ENCODE peak calls at places on chromosomes 1 and 21, in four cellular contexts. One of them, this sample, is unnamed.

GRCh38 chr1:25520446-25521061 is 22.9 kb upstream of the LDLRAP1 start:
- DNase-seq in neuronal stem cell: peak; percentile 43
- DNase-seq in hepatocyte: peak; percentile 80
- DNase-seq in Karpas-422: peak; percentile 91
- DNase-seq in this sample: peak; percentile 34

GRCh38 chr1:93567255-93567918 is 114.2 kb downstream of the BCAR3 start:
- DNase-seq in neuronal stem cell: no peak
- DNase-seq in hepatocyte: peak; percentile 90
- DNase-seq in Karpas-422: no peak
- DNase-seq in this sample: peak; percentile 77

GRCh38 chr1:59766463-59766862 is 48.3 kb upstream of the HOOK1 start:
- DNase-seq in hepatocyte: no peak
- DNase-seq in Karpas-422: no peak
- DNase-seq in neuronal stem cell: no peak
- DNase-seq in this sample: no peak

GRCh38 chr21:46307625-46308024 is 16.0 kb downstream of the C21orf58 start:
- DNase-seq in hepatocyte: no peak
- DNase-seq in Karpas-422: no peak
- DNase-seq in neuronal stem cell: no peak
- DNase-seq in this sample: peak; percentile 73

GRCh38 chr1:151165281-151165737 is 393 bp downstream of the LYSMD1 start:
- DNase-seq in neuronal stem cell: peak; percentile 66
- DNase-seq in Karpas-422: no peak
- DNase-seq in hepatocyte: peak; percentile 62
- DNase-seq in this sample: peak; percentile 20

GRCh38 chr1:200867018-200867811 is 5.6 kb upstream of the GPR25 start:
- DNase-seq in Karpas-422: no peak
- DNase-seq in neuronal stem cell: no peak
- DNase-seq in hepatocyte: no peak
- DNase-seq in this sample: no peak

GRCh38 chr1:230824571-230825060 is 43.7 kb downstream of the C1orf198 start:
- DNase-seq in hepatocyte: no peak
- DNase-seq in Karpas-422: no peak
- DNase-seq in neuronal stem cell: no peak
- DNase-seq in this sample: no peak

GRCh38 chr1:109490029-109490933 is 3.6 kb upstream of the CYB561D1 start:
- DNase-seq in neuronal stem cell: no peak
- DNase-seq in hepatocyte: peak; percentile 78
- DNase-seq in Karpas-422: peak; percentile 89
- DNase-seq in this sample: peak; percentile 44

GRCh38 chr1:232457607-232458006 is 172.3 kb downstream of the SIPA1L2 start:
- DNase-seq in hepatocyte: no peak
- DNase-seq in Karpas-422: no peak
- DNase-seq in neuronal stem cell: no peak
- DNase-seq in this sample: no peak

GRCh38 chr1:26705788-26706237 is 10.0 kb downstream of the ARID1A start:
- DNase-seq in neuronal stem cell: no peak
- DNase-seq in hepatocyte: no peak
- DNase-seq in Karpas-422: peak; percentile 66
- DNase-seq in this sample: no peak

GRCh38 chr1:2791027-2791760 is 10.3 kb downstream of the TTC34 start:
- DNase-seq in hepatocyte: no peak
- DNase-seq in Karpas-422: no peak
- DNase-seq in neuronal stem cell: no peak
- DNase-seq in this sample: no peak

GRCh38 chr1:38929054-38929453 is 12.6 kb downstream of the RHBDL2 start:
- DNase-seq in neuronal stem cell: no peak
- DNase-seq in Karpas-422: no peak
- DNase-seq in hepatocyte: no peak
- DNase-seq in this sample: no peak

GRCh38 chr1:245997471-245998258 is 509.4 kb downstream of the SMYD3 start:
- DNase-seq in hepatocyte: no peak
- DNase-seq in neuronal stem cell: no peak
- DNase-seq in Karpas-422: no peak
- DNase-seq in this sample: peak; percentile 67

GRCh38 chr21:39452207-39452964 is 616 bp downstream of the SH3BGR start:
- DNase-seq in hepatocyte: no peak
- DNase-seq in Karpas-422: no peak
- DNase-seq in neuronal stem cell: no peak
- DNase-seq in this sample: peak; percentile 14

GRCh38 chr1:244027491-244027890 is 23.6 kb upstream of the ZBTB18 start:
- DNase-seq in neuronal stem cell: no peak
- DNase-seq in Karpas-422: no peak
- DNase-seq in hepatocyte: no peak
- DNase-seq in this sample: no peak

GRCh38 chr1:107414550-107414949 is 273.7 kb downstream of the NTNG1 start:
- DNase-seq in hepatocyte: no peak
- DNase-seq in Karpas-422: no peak
- DNase-seq in neuronal stem cell: no peak
- DNase-seq in this sample: no peak

GRCh38 chr1:18630511-18631495 is at the start of gene PAX7:
- DNase-seq in neuronal stem cell: no peak
- DNase-seq in Karpas-422: no peak
- DNase-seq in hepatocyte: no peak
- DNase-seq in this sample: no peak

GRCh38 chr1:53656062-53656915 is 82.7 kb downstream of the GLIS1 start:
- DNase-seq in neuronal stem cell: no peak
- DNase-seq in hepatocyte: no peak
- DNase-seq in Karpas-422: no peak
- DNase-seq in this sample: peak; percentile 17

GRCh38 chr21:42860345-42860744 is 19.0 kb downstream of the WDR4 start:
- DNase-seq in neuronal stem cell: no peak
- DNase-seq in hepatocyte: no peak
- DNase-seq in Karpas-422: no peak
- DNase-seq in this sample: no peak

GRCh38 chr1:160205974-160206369 is 788 bp downstream of the PEA15 start:
- DNase-seq in neuronal stem cell: no peak
- DNase-seq in Karpas-422: peak; percentile 78
- DNase-seq in hepatocyte: peak; percentile 63
- DNase-seq in this sample: peak; percentile 68

GRCh38 chr21:29025328-29025713 is 853 bp downstream of the USP16 start:
- DNase-seq in neuronal stem cell: no peak
- DNase-seq in Karpas-422: peak; percentile 43
- DNase-seq in hepatocyte: peak; percentile 52
- DNase-seq in this sample: peak; percentile 35

GRCh38 chr21:29056005-29056404 is 17.4 kb downstream of the CCT8 start:
- DNase-seq in neuronal stem cell: no peak
- DNase-seq in hepatocyte: no peak
- DNase-seq in Karpas-422: no peak
- DNase-seq in this sample: no peak

GRCh38 chr1:162728597-162728996 is 61.9 kb upstream of the HSD17B7 start:
- DNase-seq in hepatocyte: no peak
- DNase-seq in Karpas-422: no peak
- DNase-seq in neuronal stem cell: no peak
- DNase-seq in this sample: no peak

GRCh38 chr1:20411196-20411980 is 74.6 kb downstream of the CAMK2N1 start:
- DNase-seq in Karpas-422: no peak
- DNase-seq in hepatocyte: peak; percentile 32
- DNase-seq in neuronal stem cell: no peak
- DNase-seq in this sample: peak; percentile 91

GRCh38 chr1:1926886-1927660 is 8.0 kb upstream of the TMEM52 start:
- DNase-seq in Karpas-422: no peak
- DNase-seq in neuronal stem cell: no peak
- DNase-seq in hepatocyte: peak; percentile 1
- DNase-seq in this sample: no peak

DNA sequence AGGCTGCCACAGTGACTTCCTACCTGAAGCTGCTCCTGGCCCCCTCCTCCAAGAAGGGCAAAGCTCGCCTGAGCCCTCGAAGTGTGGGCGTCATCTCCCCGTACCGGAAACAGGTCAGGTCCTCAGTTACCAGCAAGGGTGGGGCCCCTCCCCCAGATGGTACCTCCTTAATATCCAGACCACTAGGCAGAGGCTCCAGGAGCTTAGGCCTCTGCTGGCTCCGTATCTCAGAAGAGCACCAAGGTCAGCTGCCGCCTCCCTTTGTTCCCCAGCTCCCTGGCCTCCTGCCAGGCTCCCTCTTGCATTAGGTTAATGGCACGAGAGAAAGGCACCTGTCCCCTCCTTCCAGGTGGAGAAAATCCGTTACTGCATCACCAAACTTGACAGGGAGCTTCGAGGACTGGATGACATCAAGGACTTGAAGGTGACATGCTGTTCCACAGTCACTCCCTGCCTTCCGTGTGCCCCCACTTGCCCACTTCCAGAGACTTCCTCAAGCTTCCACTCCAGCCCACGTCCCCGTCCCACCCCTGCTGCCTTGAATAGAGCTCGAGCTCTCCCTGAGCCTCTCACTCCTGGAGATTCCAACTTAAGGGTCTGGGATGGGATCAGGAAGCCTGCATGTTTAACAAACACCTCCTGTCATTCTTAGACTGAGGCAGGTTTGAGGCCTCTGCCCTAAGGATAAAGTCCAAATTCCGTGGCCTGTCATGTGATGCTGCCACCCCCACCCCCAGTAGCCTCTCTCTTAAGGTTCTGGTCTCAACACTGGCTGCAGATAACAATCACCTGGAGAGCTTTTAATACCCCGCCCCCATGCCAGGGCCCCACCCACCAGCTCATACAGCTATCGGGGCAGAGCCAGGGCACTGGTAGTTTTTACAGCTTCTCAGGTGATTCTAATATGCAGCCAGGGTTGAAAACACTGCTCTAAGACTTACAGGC is 8.3 kb downstream of the RHOC start:
- DNase-seq in hepatocyte: peak; percentile 92
- DNase-seq in neuronal stem cell: no peak
- DNase-seq in Karpas-422: no peak
- DNase-seq in this sample: no peak
- H2AFZ ChIP-seq in hepatocyte: no peak overlapping the region
- H2AFZ ChIP-seq in neuronal stem cell: no peak overlapping the region
- H2AFZ ChIP-seq in Karpas-422: no peak overlapping the region
- H2AFZ ChIP-seq in this sample: no peak overlapping the region

DNA sequence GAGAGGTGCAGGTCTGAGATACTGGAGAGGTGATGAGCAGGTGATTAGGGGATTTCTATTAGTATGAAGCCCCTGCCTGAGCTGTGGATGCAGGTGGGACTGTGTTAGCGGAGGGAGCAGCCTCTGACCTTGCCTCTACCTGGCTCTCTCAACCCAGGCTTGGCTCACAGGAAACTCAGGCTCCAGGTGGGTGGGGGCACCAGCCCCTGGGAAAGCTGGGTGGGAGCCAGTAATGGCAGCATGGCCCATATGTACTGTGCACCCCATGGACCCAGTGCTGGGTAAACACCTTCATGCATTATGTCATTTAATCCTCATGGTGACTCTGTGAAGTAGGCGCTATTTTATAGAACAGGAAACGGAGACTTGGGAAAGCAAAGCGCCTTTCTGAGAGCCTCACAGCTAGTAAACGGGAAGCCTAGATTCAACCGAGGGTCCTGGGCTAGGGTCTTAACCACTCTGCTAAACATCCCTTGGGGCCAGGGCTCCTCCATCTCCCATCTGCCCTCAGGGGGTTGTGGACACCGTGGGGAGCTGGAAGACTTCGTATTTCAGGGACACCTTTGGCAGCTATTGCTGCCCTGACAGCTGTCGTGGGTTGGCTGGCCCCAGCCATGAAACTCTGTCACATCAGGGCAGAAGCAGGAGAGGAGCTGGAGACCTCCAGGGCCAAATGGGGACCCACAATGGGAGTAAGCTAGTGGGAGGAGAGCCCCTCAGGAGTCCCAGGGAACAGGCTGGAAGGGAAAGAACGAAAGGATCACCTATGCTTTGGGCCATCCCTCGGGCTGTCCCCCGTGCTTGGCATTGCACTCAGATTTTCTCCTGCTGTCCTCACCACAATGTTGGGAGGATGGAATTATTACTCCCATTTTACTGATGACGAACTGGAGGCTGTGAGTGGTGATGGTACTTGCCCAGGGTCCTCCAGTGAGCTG is 59.6 kb upstream of the CSF3R start:
- DNase-seq in Karpas-422: no peak
- DNase-seq in hepatocyte: no peak
- DNase-seq in neuronal stem cell: no peak
- DNase-seq in this sample: no peak
- H2AFZ ChIP-seq in Karpas-422: no peak overlapping the region
- H2AFZ ChIP-seq in hepatocyte: no peak overlapping the region
- H2AFZ ChIP-seq in neuronal stem cell: peak overlapping the region; percentile 34
- H2AFZ ChIP-seq in this sample: no peak overlapping the region

DNA sequence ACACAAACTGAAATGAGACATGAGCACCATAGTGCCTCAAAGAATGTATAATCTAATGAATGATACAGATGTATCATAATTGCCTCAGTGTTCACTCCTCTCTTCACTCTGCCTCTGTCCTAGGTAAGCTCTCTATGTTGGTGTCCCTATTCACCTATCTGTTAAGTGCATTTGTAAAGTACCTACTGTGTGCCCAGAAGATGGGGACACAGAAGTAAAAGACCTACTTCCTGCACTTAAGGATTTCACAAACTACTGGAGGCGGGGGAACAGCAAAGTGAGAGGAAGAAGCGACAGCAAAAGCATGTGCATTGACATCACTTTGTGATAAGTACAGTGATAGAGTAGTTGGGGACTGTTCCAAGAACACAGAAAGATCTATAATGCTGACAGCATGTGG is 18.1 kb downstream of the RD3 start:
- DNase-seq in neuronal stem cell: no peak
- DNase-seq in hepatocyte: no peak
- DNase-seq in Karpas-422: no peak
- DNase-seq in this sample: no peak
- H2AFZ ChIP-seq in neuronal stem cell: no peak overlapping the region
- H2AFZ ChIP-seq in hepatocyte: no peak overlapping the region
- H2AFZ ChIP-seq in Karpas-422: no peak overlapping the region
- H2AFZ ChIP-seq in this sample: no peak overlapping the region

DNA sequence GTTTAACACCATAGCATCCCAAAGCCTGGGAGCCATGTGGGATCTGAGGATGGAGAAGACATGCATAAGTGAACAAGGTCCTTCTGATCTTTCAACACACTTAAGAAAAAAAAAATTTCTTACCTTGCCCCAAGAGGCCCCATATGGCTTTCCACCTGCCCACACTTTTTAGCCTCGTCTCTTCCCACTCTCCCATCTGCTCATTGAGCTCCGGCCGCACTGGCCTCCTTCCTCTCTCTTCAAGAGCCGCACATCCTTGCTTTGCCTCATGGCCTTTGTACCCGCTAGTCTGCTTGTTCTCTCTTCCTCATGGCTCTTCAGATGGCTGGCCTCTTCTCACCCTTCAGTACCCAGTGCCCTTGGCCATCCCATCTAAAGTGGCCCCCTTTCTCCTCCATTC is 70.2 kb upstream of the PDE4B start:
- DNase-seq in hepatocyte: no peak
- DNase-seq in neuronal stem cell: no peak
- DNase-seq in Karpas-422: no peak
- DNase-seq in this sample: no peak
- H2AFZ ChIP-seq in hepatocyte: no peak overlapping the region
- H2AFZ ChIP-seq in neuronal stem cell: no peak overlapping the region
- H2AFZ ChIP-seq in Karpas-422: no peak overlapping the region
- H2AFZ ChIP-seq in this sample: no peak overlapping the region

DNA sequence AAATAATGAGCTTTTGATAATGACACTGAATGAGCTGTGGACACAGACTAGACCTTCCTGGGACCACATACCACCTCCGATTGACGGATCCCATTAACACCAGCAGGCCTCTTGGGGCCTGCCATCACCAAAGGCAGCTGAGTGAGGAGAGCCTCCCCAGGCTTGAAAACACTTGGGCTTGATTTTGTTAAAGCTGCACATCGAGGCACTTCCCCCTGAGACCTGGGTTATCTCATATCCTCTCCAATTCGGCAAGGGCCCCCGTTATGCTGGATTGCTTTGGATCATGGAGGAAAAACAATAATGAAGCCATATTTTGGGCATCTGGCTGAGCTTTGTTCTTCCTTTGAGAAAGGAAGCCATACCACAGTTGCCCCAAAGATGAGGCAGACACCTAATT is 143.0 kb downstream of the AJAP1 start:
- DNase-seq in hepatocyte: no peak
- DNase-seq in neuronal stem cell: no peak
- DNase-seq in Karpas-422: no peak
- DNase-seq in this sample: no peak
- H2AFZ ChIP-seq in hepatocyte: no peak overlapping the region
- H2AFZ ChIP-seq in neuronal stem cell: no peak overlapping the region
- H2AFZ ChIP-seq in Karpas-422: no peak overlapping the region
- H2AFZ ChIP-seq in this sample: no peak overlapping the region

GRCh38 chr1:190507357-190507756 is 29.7 kb upstream of the BRINP3 start:
- DNase-seq in hepatocyte: no peak
- DNase-seq in neuronal stem cell: no peak
- DNase-seq in Karpas-422: no peak
- DNase-seq in this sample: no peak
- H2AFZ ChIP-seq in hepatocyte: no peak overlapping the region
- H2AFZ ChIP-seq in neuronal stem cell: no peak overlapping the region
- H2AFZ ChIP-seq in Karpas-422: no peak overlapping the region
- H2AFZ ChIP-seq in this sample: no peak overlapping the region